ENCODE peak calls at places on chromosomes 7 and 10, in five cellular contexts. U, O, V, A and S are unnamed samples.

GRCh38 chr7:126605056-126605455 is 647.7 kb downstream of the GRM8 start:
- DNase-seq in A (no peak), U (no peak), O (no peak), V (no peak), S (no peak)

GRCh38 chr7:53229202-53229601 is 193.8 kb downstream of the POM121L12 start:
- DNase-seq in V (no peak), A (no peak), U (no peak), O (no peak), S (no peak)

GRCh38 chr7:12583181-12583580 is 12.7 kb downstream of the SCIN start:
- DNase-seq in O (no peak), V (no peak), U (no peak), A (no peak), S (no peak)

GRCh38 chr10:97553575-97554100 is 18.9 kb upstream of the ANKRD2 start:
- DNase-seq in V (peak; percentile 38), A (peak; percentile 85), U (peak; percentile 54), O (peak; percentile 19), S (peak; percentile 85)

GRCh38 chr10:113617086-113617485 is 46.8 kb downstream of the NRAP start:
- DNase-seq in U (no peak), V (no peak), A (no peak), O (no peak), S (no peak)

GRCh38 chr10:82564353-82565218 is 689.6 kb downstream of the NRG3 start:
- DNase-seq in O (no peak), U (no peak), A (no peak), V (no peak), S (no peak)

GRCh38 chr10:123772645-123773508 is 106.7 kb downstream of the GPR26 start:
- DNase-seq in U (no peak), A (no peak), V (no peak), O (no peak), S (no peak)

GRCh38 chr10:93346712-93347111 is 135.4 kb downstream of the MYOF start:
- DNase-seq in A (no peak), U (no peak), V (no peak), O (no peak), S (no peak)

GRCh38 chr7:102094311-102094710 is 192.4 kb upstream of the SH2B2 start:
- DNase-seq in U (no peak), V (no peak), A (no peak), O (no peak), S (no peak)
- H3K36me3 ChIP-seq in U (peaks cover 10% of the 10 kb centered on the region), V (no peaks in the 10 kb centered on the region), A (peaks cover 10% of the 10 kb centered on the region), O (peaks cover 3% of the 10 kb centered on the region), S (peaks cover 8% of the 10 kb centered on the region)

GRCh38 chr10:73388228-73388627 is 25.6 kb downstream of the ANXA7 start:
- DNase-seq in V (no peak), O (no peak), U (no peak), A (no peak), S (no peak)

GRCh38 chr10:73386583-73386982 is 27.3 kb downstream of the ANXA7 start:
- DNase-seq in V (no peak), A (no peak), U (no peak), O (no peak), S (no peak)
- H3K36me3 ChIP-seq in V (peaks cover 76% of the 10 kb centered on the region), A (peaks cover 96% of the 10 kb centered on the region), U (peaks cover 90% of the 10 kb centered on the region), O (peaks cover 58% of the 10 kb centered on the region), S (peaks cover 69% of the 10 kb centered on the region)

DNA sequence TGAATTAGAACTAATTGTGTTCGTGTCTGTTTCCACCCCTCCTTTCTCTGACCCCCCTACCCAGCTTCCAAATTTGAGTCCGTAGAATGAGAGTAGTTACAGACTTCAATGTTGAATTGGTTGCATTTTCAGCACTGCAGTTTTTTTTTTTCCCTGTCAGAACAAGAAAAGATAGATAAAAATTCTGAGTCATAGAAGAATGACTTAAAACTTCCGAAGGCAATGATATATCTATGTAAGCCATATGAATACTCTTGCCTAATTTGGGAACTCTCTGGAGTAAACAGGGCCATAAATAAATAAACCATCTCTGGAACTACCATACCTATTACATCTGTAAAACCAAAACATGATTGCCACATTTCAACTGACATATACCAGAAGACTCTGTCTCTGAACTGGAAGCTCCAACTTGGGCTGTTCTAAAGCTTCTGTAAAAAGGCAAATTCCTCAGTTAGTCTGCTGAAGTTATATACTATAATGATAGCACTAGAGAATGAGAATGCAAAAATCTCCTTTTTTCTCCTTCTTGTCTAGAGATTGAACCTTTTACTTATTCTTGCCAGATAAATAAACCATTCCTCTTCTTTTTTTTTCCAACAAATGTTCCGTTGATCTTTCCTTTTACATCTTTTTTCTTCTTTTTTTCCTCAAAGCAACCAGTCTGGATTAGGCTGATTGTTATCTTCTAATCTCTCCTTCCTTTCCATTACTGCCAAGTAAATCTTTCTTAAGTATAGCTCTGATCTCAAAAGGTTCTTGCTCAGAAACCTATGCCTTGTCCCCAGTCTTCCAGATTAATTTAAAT is 23.5 kb downstream of the VCL start:
- DNase-seq in U (no peak), A (no peak), O (no peak), V (no peak), S (peak; percentile 62)
- H3K36me3 ChIP-seq in U (no peaks in the 10 kb centered on the region), A (no peaks in the 10 kb centered on the region), O (peaks cover 2% of the 10 kb centered on the region), V (no peaks in the 10 kb centered on the region), S (peaks cover 22% of the 10 kb centered on the region)

GRCh38 chr7:129390314-129390713 is 43.9 kb upstream of the STRIP2 start:
- DNase-seq in A (no peak), U (no peak), V (no peak), O (no peak), S (no peak)

GRCh38 chr7:129393255-129393654 is 41.0 kb upstream of the STRIP2 start:
- DNase-seq in A (no peak), V (no peak), O (no peak), U (no peak), S (no peak)

GRCh38 chr7:129394101-129394500 is 40.1 kb upstream of the STRIP2 start:
- DNase-seq in A (no peak), O (no peak), U (no peak), V (no peak), S (no peak)

GRCh38 chr7:129389829-129390228 is 44.4 kb upstream of the STRIP2 start:
- DNase-seq in A (no peak), U (no peak), V (no peak), O (no peak), S (no peak)

GRCh38 chr7:129391546-129392211 is 42.6 kb upstream of the STRIP2 start:
- DNase-seq in U (no peak), V (no peak), O (no peak), A (no peak), S (no peak)
- H3K36me3 ChIP-seq in U (peaks cover 17% of the 10 kb centered on the region), V (no peaks in the 10 kb centered on the region), O (no peaks in the 10 kb centered on the region), A (peaks cover 25% of the 10 kb centered on the region), S (no peaks in the 10 kb centered on the region)

GRCh38 chr10:80518143-80518806 is 19.4 kb upstream of the SH2D4B start:
- DNase-seq in O (no peak), V (no peak), A (no peak), U (no peak), S (peak; percentile 52)

GRCh38 chr10:80516506-80517075 is 21.1 kb upstream of the SH2D4B start:
- DNase-seq in U (no peak), V (no peak), A (no peak), O (no peak), S (peak; percentile 86)

GRCh38 chr10:80515941-80516340 is 21.8 kb upstream of the SH2D4B start:
- DNase-seq in O (no peak), U (no peak), V (no peak), A (no peak), S (peak; percentile 52)

GRCh38 chr10:80518807-80519360 is 18.8 kb upstream of the SH2D4B start:
- DNase-seq in U (no peak), O (no peak), V (no peak), A (no peak), S (peak; percentile 66)

GRCh38 chr10:80517416-80518142 is 20.1 kb upstream of the SH2D4B start:
- DNase-seq in O (no peak), V (no peak), A (no peak), U (no peak), S (peak; percentile 69)
- H3K36me3 ChIP-seq in O (peaks cover 40% of the 10 kb centered on the region), V (peaks cover 87% of the 10 kb centered on the region), A (peaks cover 96% of the 10 kb centered on the region), U (peaks cover 91% of the 10 kb centered on the region), S (peaks cover 18% of the 10 kb centered on the region)

DNA sequence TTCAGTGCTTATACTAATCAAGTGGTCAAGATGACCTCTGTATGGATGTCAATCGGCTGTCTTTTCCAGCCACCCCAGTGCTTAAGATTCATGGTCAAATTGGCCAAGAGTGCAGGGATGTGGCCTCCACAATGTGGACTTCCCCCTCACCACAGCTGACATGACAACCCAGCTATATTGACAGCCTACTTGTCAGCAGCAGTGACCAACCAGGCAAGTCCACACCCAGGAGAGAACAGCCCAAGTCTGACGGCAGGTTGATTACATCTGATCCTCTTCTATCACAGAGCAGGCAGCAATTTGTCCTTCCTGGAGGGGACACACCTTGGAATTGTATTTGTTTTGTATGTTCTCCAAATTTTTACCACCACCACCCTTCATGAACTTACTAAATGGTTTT is 8.2 kb upstream of the ERVW-1 start:
- DNase-seq in U (no peak), A (no peak), O (no peak), V (no peak), S (peak; percentile 11)
- H3K36me3 ChIP-seq in U (peaks cover 45% of the 10 kb centered on the region), A (peaks cover 59% of the 10 kb centered on the region), O (peaks cover 33% of the 10 kb centered on the region), V (peaks cover 36% of the 10 kb centered on the region), S (peaks cover 29% of the 10 kb centered on the region)

DNA sequence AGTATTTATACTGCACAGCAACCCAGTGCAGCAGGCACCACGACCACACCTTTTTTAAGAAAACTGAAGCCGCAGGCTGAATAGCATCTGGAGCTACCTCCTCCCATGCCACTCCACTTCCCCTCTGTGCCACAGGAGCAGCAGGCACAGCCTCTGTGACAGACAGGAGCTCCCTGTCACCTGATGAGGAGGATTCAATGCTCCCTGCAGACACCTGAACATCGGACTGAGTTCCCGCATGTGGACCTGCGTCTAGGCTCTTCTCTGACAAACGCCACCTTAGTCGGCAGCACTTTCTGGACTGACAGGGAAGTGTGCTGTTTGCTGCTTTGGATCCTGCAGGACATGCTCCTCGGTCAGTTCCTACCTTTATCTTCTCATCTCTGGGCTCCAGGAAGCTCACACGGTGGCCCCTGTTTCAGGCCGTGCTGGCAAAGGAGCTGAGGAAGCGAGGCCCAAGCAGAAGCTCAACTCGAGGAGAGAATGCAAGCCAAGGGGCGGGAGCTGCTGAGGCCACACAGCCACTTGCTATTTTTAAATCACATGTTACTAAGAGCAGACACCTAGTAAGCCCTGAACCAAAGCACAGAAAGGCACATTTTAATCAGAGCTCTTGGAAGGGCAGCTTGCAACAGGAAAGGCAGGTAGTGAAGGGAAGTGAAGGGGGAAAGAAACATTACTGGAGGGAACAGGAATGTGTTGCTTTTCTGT is 56.6 kb downstream of the VOPP1 start:
- DNase-seq in V (no peak), O (no peak), A (no peak), U (no peak), S (no peak)
- H3K36me3 ChIP-seq in V (peaks cover 37% of the 10 kb centered on the region), O (peaks cover 28% of the 10 kb centered on the region), A (peaks cover 22% of the 10 kb centered on the region), U (peaks cover 81% of the 10 kb centered on the region), S (peaks cover 18% of the 10 kb centered on the region)

DNA sequence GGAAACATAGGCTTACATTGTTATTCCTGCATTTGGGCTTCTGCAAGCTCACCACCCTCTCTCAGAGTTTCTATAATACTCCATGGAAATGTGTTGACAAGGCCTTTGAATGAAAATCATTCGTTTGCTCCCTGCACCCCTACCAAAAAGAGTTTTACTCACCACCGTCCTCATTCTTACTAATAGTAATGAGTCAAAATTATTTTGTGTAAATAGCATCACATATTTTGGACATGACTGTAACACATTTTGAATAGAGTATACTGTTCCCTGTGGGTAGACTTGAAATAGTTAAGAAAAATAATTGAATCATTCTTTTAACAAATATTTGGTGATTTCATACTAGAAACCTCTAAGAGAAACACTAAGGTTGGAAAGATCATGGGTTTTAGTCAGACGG is 84.6 kb downstream of the AKAP9 start:
- DNase-seq in V (no peak), A (no peak), O (no peak), U (no peak), S (peak; percentile 89)
- H3K36me3 ChIP-seq in V (peaks cover 23% of the 10 kb centered on the region), A (peaks cover 64% of the 10 kb centered on the region), O (peaks cover 12% of the 10 kb centered on the region), U (peaks cover 61% of the 10 kb centered on the region), S (peaks cover 20% of the 10 kb centered on the region)